ENCODE peak calls at places on chromosomes 4 and X, in six cellular contexts. R is GDM1, V is ELR, D is amniotic epithelial cell, E is coronary artery, W is AG09309. A is an unnamed sample.
A peak's percentile ranks its signal among the peaks of the same experiment; 100 is the strongest.

GRCh38 chr4:3703677-3704521 is 62.3 kb upstream of the ADRA2C start:
- DNase-seq in R (no peak), V (no peak), D (no peak), E (no peak), W (no peak), A (no peak)

GRCh38 chr4:79855081-79855480 is 217.9 kb downstream of the ANTXR2 start:
- DNase-seq in R (no peak), V (no peak), D (peak; percentile 16), E (no peak), W (peak; percentile 13), A (peak; percentile 11)

GRCh38 chrX:148562846-148563245 is 62.4 kb downstream of the AFF2 start:
- DNase-seq in R (no peak), V (no peak), D (no peak), E (no peak), W (no peak), A (no peak)

GRCh38 chr4:84750260-84750955 is 167.5 kb downstream of the CDS1 start:
- DNase-seq in R (no peak), V (peak; percentile 66), D (peak; percentile 67), E (no peak), W (peak; percentile 23), A (peak; percentile 4)

GRCh38 chr4:11130195-11130975 is 298.3 kb downstream of the HS3ST1 start:
- DNase-seq in R (no peak), V (peak; percentile 9), D (peak; percentile 36), E (no peak), W (no peak), A (no peak)

GRCh38 chr4:87257523-87257922 is 37.1 kb upstream of the KLHL8 start:
- DNase-seq in R (no peak), V (no peak), D (no peak), E (no peak), W (no peak), A (no peak)

GRCh38 chr4:6694177-6694901 is 661 bp downstream of the S100P start:
- DNase-seq in R (no peak), V (no peak), D (no peak), E (no peak), W (no peak), A (no peak)

GRCh38 chr4:5888706-5889696 is 3.9 kb downstream of the CRMP1 start:
- DNase-seq in R (no peak), V (no peak), D (no peak), E (no peak), W (no peak), A (no peak)

GRCh38 chrX:129736491-129736890 is 2.3 kb upstream of the XPNPEP2 start:
- DNase-seq in R (no peak), V (no peak), D (peak; percentile 65), E (no peak), W (no peak), A (no peak)

GRCh38 chr4:6178757-6179156 is 21.6 kb downstream of the JAKMIP1 start:
- DNase-seq in R (no peak), V (no peak), D (no peak), E (no peak), W (no peak), A (peak; percentile 1)

GRCh38 chr4:126544276-126544675 is 1088.5 kb upstream of the INTU start:
- DNase-seq in R (no peak), V (no peak), D (no peak), E (no peak), W (no peak), A (no peak)

GRCh38 chr4:7423801-7424552 is 10.8 kb downstream of the PSAPL1 start:
- DNase-seq in R (no peak), V (no peak), D (no peak), E (peak; percentile 65), W (no peak), A (no peak)

GRCh38 chr4:83993774-83994173 is 457.9 kb downstream of the GPAT3 start:
- DNase-seq in R (no peak), V (peak; percentile 12), D (no peak), E (no peak), W (no peak), A (no peak)

GRCh38 chr4:106898621-106899230 is 137.4 kb downstream of the DKK2 start:
- DNase-seq in R (peak; percentile 19), V (peak; percentile 71), D (peak; percentile 60), E (no peak), W (peak; percentile 44), A (peak; percentile 30)

GRCh38 chr4:8831221-8832129 is 40.2 kb downstream of the HMX1 start:
- DNase-seq in R (no peak), V (no peak), D (no peak), E (peak; percentile 31), W (no peak), A (no peak)

GRCh38 chrX:47169726-47170515 is 23.7 kb upstream of the UBA1 start:
- DNase-seq in R (no peak), V (no peak), D (peak; percentile 82), E (peak; percentile 68), W (peak; percentile 8), A (no peak)

GRCh38 chr4:102562995-102563394 is 61.8 kb downstream of the NFKB1 start:
- DNase-seq in R (no peak), V (peak; percentile 43), D (peak; percentile 47), E (no peak), W (no peak), A (peak; percentile 16)

GRCh38 chrX:13412208-13412600 is 92.4 kb upstream of the ATXN3L start:
- DNase-seq in R (no peak), V (no peak), D (no peak), E (no peak), W (no peak), A (no peak)

GRCh38 chr4:164856396-164856795 is 20.6 kb upstream of the APELA start:
- DNase-seq in R (no peak), V (no peak), D (no peak), E (no peak), W (no peak), A (no peak)

GRCh38 chr4:116585240-116585639 is 500.1 kb downstream of the TRAM1L1 start:
- DNase-seq in R (no peak), V (peak; percentile 22), D (no peak), E (no peak), W (no peak), A (no peak)

GRCh38 chrX:18885317-18886004 is 98.5 kb downstream of the PHKA2 start:
- DNase-seq in R (no peak), V (no peak), D (peak; percentile 6), E (no peak), W (no peak), A (no peak)

GRCh38 chrX:134706138-134706537 is 47.9 kb upstream of the PLAC1 start:
- DNase-seq in R (no peak), V (no peak), D (no peak), E (no peak), W (no peak), A (no peak)

GRCh38 chrX:40177942-40178715 is 80.4 kb upstream of the BCOR start:
- DNase-seq in R (no peak), V (no peak), D (no peak), E (no peak), W (no peak), A (no peak)

GRCh38 chrX:142250502-142250901 is 45.4 kb upstream of the MAGEC2 start:
- DNase-seq in R (no peak), V (no peak), D (no peak), E (no peak), W (no peak), A (no peak)

GRCh38 chr4:94765653-94766052 is 7.9 kb downstream of the BMPR1B start:
- DNase-seq in R (no peak), V (no peak), D (no peak), E (no peak), W (no peak), A (no peak)

GRCh38 chr4:40395166-40395900 is 60.2 kb downstream of the CHRNA9 start:
- DNase-seq in R (no peak), V (no peak), D (no peak), E (no peak), W (no peak), A (no peak)

GRCh38 chrX:12403474-12404082 is 265.3 kb downstream of the FRMPD4 start:
- DNase-seq in R (no peak), V (peak; percentile 18), D (peak; percentile 87), E (no peak), W (no peak), A (peak; percentile 32)

GRCh38 chrX:71144651-71145050 is at the start of gene NLGN3:
- DNase-seq in R (no peak), V (peak; percentile 2), D (no peak), E (no peak), W (no peak), A (no peak)

GRCh38 chr4:175091649-175092048 is 173.5 kb downstream of the ADAM29 start:
- DNase-seq in R (no peak), V (no peak), D (no peak), E (no peak), W (no peak), A (no peak)

GRCh38 chr4:121140712-121141111 is 23.4 kb downstream of the TNIP3 start:
- DNase-seq in R (no peak), V (peak; percentile 27), D (peak; percentile 21), E (no peak), W (peak; percentile 91), A (no peak)

GRCh38 chr4:159723341-159724048 is 620.6 kb downstream of the RAPGEF2 start:
- DNase-seq in R (no peak), V (peak; percentile 23), D (no peak), E (no peak), W (no peak), A (no peak)

GRCh38 chr4:99815597-99816011 is 1.0 kb upstream of the DAPP1 start:
- DNase-seq in R (no peak), V (peak; percentile 64), D (peak; percentile 63), E (no peak), W (no peak), A (peak; percentile 19)